ENCODE peak calls at places on chromosomes 13 and 19, in eight cellular contexts. X, W, H, F, M, T, G and Q are unnamed samples.

GRCh38 chr13:79492313-79492798 is 11.4 kb downstream of the NDFIP2 start:
- DNase-seq in X (peak; percentile 33), W (no peak), H (no peak), F (no peak), M (no peak), T (peak; percentile 13), G (no peak), Q (no peak)

GRCh38 chr19:39941615-39942507 is 7.4 kb upstream of the FCGBP start:
- DNase-seq in X (peak; percentile 43), W (peak; percentile 20), H (peak; percentile 9), F (no peak), M (no peak), T (peak; percentile 38), G (no peak), Q (no peak)

GRCh38 chr19:19866599-19867248 is 1.0 kb downstream of the ZNF253 start:
- DNase-seq in X (peak; percentile 23), W (no peak), H (no peak), F (peak; percentile 43), M (peak; percentile 52), T (no peak), G (no peak), Q (no peak)

GRCh38 chr19:34639491-34640085 is 37.4 kb downstream of the SCGB2B2 start:
- DNase-seq in X (peak; percentile 80), W (peak; percentile 27), H (peak; percentile 12), F (peak; percentile 84), M (peak; percentile 43), T (peak; percentile 72), G (peak; percentile 1), Q (no peak)

GRCh38 chr19:45152504-45153338 is 8.1 kb downstream of the NKPD1 start:
- DNase-seq in X (peak; percentile 54), W (peak; percentile 13), H (no peak), F (peak; percentile 45), M (peak; percentile 80), T (peak; percentile 40), G (no peak), Q (no peak)

GRCh38 chr13:41746259-41746658 is 214.7 kb downstream of the VWA8 start:
- DNase-seq in X (peak; percentile 44), W (no peak), H (peak; percentile 17), F (no peak), M (no peak), T (peak; percentile 79), G (peak; percentile 32), Q (peak; percentile 11)

GRCh38 chr19:33687761-33688656 is 66.3 kb downstream of the CHST8 start:
- DNase-seq in X (no peak), W (no peak), H (no peak), F (no peak), M (peak; percentile 49), T (no peak), G (no peak), Q (no peak)

GRCh38 chr19:41548954-41549688 is 26.8 kb upstream of the CEACAM21 start:
- DNase-seq in X (no peak), W (no peak), H (no peak), F (no peak), M (no peak), T (no peak), G (no peak), Q (no peak)

GRCh38 chr13:99843872-99844271 is 127.7 kb downstream of the ZIC5 start:
- DNase-seq in X (no peak), W (no peak), H (no peak), F (no peak), M (no peak), T (no peak), G (no peak), Q (no peak)

GRCh38 chr19:49125025-49125731 is 5.8 kb downstream of the PPFIA3 start:
- DNase-seq in X (no peak), W (no peak), H (no peak), F (peak; percentile 59), M (no peak), T (no peak), G (no peak), Q (no peak)

GRCh38 chr13:73215807-73216206 is 157.0 kb downstream of the KLF5 start:
- DNase-seq in X (peak; percentile 21), W (no peak), H (no peak), F (no peak), M (no peak), T (peak; percentile 26), G (peak; percentile 52), Q (peak; percentile 63)

GRCh38 chr13:79870123-79870522 is 389.2 kb downstream of the NDFIP2 start:
- DNase-seq in X (peak; percentile 28), W (no peak), H (no peak), F (no peak), M (no peak), T (peak; percentile 28), G (peak; percentile 14), Q (no peak)

DNA sequence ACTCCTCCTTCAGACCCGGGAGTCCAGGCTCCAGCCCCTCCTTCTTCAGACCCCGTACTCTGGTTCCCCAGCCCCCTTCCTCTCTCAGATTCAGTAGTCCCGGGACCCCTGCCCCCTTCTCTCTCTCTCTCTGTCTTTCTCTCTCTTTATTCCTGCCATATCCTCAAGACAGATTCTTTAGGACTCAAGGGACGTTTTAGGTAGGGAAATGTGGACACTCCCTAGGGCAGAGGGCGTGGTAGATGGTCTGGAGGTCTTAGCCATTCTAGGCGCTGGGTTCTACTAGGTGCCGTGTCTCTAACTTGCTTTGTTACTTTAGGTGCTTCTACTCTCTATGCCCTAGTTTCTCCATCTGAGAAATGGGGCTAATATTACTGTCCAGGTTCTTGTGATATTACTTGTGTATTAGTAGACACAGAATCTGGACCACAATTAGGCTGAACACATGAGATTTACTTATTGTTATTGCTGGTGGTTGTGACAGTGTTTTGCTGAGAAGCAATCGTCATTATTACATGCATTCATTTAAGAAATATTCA is 751 bp upstream of the C19orf84 start:
- DNase-seq in X (no peak), W (no peak), H (no peak), F (no peak), M (no peak), T (no peak), G (no peak), Q (no peak)
- H3K4me3 ChIP-seq in X (no peak overlapping the region), W (peak overlapping the region; percentile 5), H (no peak overlapping the region), F (no peak overlapping the region), M (no peak overlapping the region), T (no peak overlapping the region), G (no peak overlapping the region), Q (no peak overlapping the region)

DNA sequence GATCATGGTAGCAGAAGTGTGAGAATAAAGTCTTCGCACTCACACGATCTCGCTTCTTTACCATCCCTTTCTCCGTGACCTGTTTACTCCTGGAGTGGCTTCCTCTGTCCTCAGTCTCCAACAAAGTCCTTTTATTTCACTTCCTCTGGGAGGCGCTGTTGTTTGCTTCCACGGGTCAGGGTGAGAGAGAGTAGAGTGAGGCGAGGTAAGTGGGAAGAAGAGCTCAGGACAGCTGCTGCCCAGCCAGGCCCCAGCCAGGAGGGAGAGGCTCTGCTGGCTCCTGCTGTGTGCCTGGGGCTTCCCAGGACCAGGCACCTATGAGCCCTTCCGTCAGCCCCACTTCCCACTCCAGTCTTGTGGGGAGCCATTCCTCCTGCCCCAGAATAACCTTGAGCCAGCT is 242.1 kb downstream of the FGF9 start:
- DNase-seq in X (no peak), W (no peak), H (no peak), F (no peak), M (no peak), T (peak; percentile 19), G (no peak), Q (no peak)
- TF ChIP-seq CTCF in X (no peak), W (no peak), H (no peak), F (no peak), M (peak; percentile 8), T (peak; percentile 40), G (no peak), Q (no peak)

GRCh38 chr19:16542894-16543498 is 759 bp upstream of the CHERP start:
- DNase-seq in X (peak; percentile 29), W (no peak), H (no peak), F (no peak), M (no peak), T (no peak), G (no peak), Q (no peak)
- H3K4me3 ChIP-seq in X (peak overlapping the region; percentile 95), W (peak overlapping the region; percentile 75), H (peak overlapping the region; percentile 99), F (peak overlapping the region; percentile 83), M (peak overlapping the region; percentile 75), T (peak overlapping the region; percentile 86), G (peak overlapping the region; percentile 99), Q (peak overlapping the region; percentile 86)

GRCh38 chr19:35890113-35890650 is 10.2 kb downstream of the NFKBID start:
- DNase-seq in X (no peak), W (no peak), H (no peak), F (no peak), M (no peak), T (no peak), G (no peak), Q (no peak)

GRCh38 chr19:35895911-35896642 is 4.3 kb downstream of the NFKBID start:
- DNase-seq in X (no peak), W (no peak), H (no peak), F (no peak), M (no peak), T (no peak), G (no peak), Q (no peak)

GRCh38 chr19:35897706-35898451 is 2.5 kb downstream of the NFKBID start:
- DNase-seq in X (no peak), W (no peak), H (no peak), F (no peak), M (peak; percentile 18), T (no peak), G (no peak), Q (no peak)

GRCh38 chr19:35896643-35897040 is 3.7 kb downstream of the NFKBID start:
- DNase-seq in X (no peak), W (no peak), H (no peak), F (no peak), M (no peak), T (no peak), G (no peak), Q (no peak)

DNA sequence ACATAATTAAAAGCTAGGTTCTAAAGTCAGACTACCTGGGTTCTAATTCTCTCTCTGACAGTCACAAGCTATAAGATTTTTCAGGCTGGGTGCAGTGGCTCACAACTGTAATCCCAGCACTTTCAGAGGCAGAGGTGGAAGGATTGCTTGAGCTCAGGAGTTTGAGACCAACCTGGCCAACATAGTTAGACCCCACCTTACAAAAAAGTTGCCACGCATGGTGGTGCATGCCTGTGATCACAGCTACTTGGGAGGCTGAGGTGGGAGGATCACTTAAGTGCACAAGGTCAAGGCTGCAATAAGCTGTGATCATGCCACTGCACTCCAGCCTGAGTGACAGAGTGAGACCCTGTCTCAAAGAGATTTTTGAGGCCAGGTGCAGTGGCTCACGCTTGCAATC is 6.0 kb downstream of the NFKBID start:
- DNase-seq in X (no peak), W (no peak), H (no peak), F (no peak), M (no peak), T (no peak), G (no peak), Q (no peak)
- TF ChIP-seq CTCF in X (no peak), W (no peak), H (no peak), F (no peak), M (no peak), T (no peak), G (no peak), Q (no peak)

GRCh38 chr19:18606281-18607221 is at the start of gene CRLF1:
- DNase-seq in X (no peak), W (no peak), H (no peak), F (no peak), M (peak; percentile 71), T (no peak), G (no peak), Q (no peak)
- H3K4me3 ChIP-seq in X (peak within 1 kb of the TSS; percentile 29), W (peak within 1 kb of the TSS; percentile 49), H (no peak within 1 kb of the TSS), F (no peak within 1 kb of the TSS), M (no peak within 1 kb of the TSS), T (peak within 1 kb of the TSS; percentile 4), G (peak within 1 kb of the TSS; percentile 19), Q (peak within 1 kb of the TSS; percentile 11)